ENCODE peak calls at places on chromosomes 7 and 10, in five cellular contexts. One of them, this sample, is unnamed.

GRCh38 chr10:11986593-11987216 is 55.9 kb downstream of the UPF2 start:
- DNase-seq in activated naive CD8-positive, alpha-beta T cell treated with anti-CD3 and anti-CD28 coated beads, Interleukin-2, amount 50 U/mL, for 24 hours: peak
- DNase-seq in AG09319: peak
- DNase-seq in stimulated activated naive CD8-positive, alpha-beta T cell treated with anti-CD3 and anti-CD28 coated beads, Interleukin-15, amount 100 ng/mL, for 72 hours: peak
- DNase-seq in activated naive CD4-positive, alpha-beta T cell treated with anti-CD3 and anti-CD28 coated beads for 36 hours: peak
- DNase-seq in this sample: peak

GRCh38 chr10:31678139-31678536 is 250.5 kb downstream of the ARHGAP12 start:
- DNase-seq in activated naive CD4-positive, alpha-beta T cell treated with anti-CD3 and anti-CD28 coated beads for 36 hours: no peak
- DNase-seq in activated naive CD8-positive, alpha-beta T cell treated with anti-CD3 and anti-CD28 coated beads, Interleukin-2, amount 50 U/mL, for 24 hours: no peak
- DNase-seq in stimulated activated naive CD8-positive, alpha-beta T cell treated with anti-CD3 and anti-CD28 coated beads, Interleukin-15, amount 100 ng/mL, for 72 hours: no peak
- DNase-seq in AG09319: no peak
- DNase-seq in this sample: no peak

GRCh38 chr10:99427566-99428150 is 2.8 kb downstream of the GOT1 start:
- DNase-seq in activated naive CD4-positive, alpha-beta T cell treated with anti-CD3 and anti-CD28 coated beads for 36 hours: no peak
- DNase-seq in activated naive CD8-positive, alpha-beta T cell treated with anti-CD3 and anti-CD28 coated beads, Interleukin-2, amount 50 U/mL, for 24 hours: no peak
- DNase-seq in AG09319: no peak
- DNase-seq in stimulated activated naive CD8-positive, alpha-beta T cell treated with anti-CD3 and anti-CD28 coated beads, Interleukin-15, amount 100 ng/mL, for 72 hours: no peak
- DNase-seq in this sample: no peak

GRCh38 chr10:47137311-47137851 is 162.6 kb upstream of the GDF10 start:
- DNase-seq in activated naive CD4-positive, alpha-beta T cell treated with anti-CD3 and anti-CD28 coated beads for 36 hours: no peak
- DNase-seq in activated naive CD8-positive, alpha-beta T cell treated with anti-CD3 and anti-CD28 coated beads, Interleukin-2, amount 50 U/mL, for 24 hours: no peak
- DNase-seq in AG09319: no peak
- DNase-seq in stimulated activated naive CD8-positive, alpha-beta T cell treated with anti-CD3 and anti-CD28 coated beads, Interleukin-15, amount 100 ng/mL, for 72 hours: no peak
- DNase-seq in this sample: no peak

GRCh38 chr10:126798649-126799048 is 106.6 kb upstream of the DOCK1 start:
- DNase-seq in activated naive CD4-positive, alpha-beta T cell treated with anti-CD3 and anti-CD28 coated beads for 36 hours: no peak
- DNase-seq in stimulated activated naive CD8-positive, alpha-beta T cell treated with anti-CD3 and anti-CD28 coated beads, Interleukin-15, amount 100 ng/mL, for 72 hours: no peak
- DNase-seq in AG09319: no peak
- DNase-seq in activated naive CD8-positive, alpha-beta T cell treated with anti-CD3 and anti-CD28 coated beads, Interleukin-2, amount 50 U/mL, for 24 hours: no peak
- DNase-seq in this sample: no peak

GRCh38 chr10:97676770-97677581 is 10.1 kb downstream of the AVPI1 start:
- DNase-seq in activated naive CD8-positive, alpha-beta T cell treated with anti-CD3 and anti-CD28 coated beads, Interleukin-2, amount 50 U/mL, for 24 hours: peak
- DNase-seq in AG09319: peak
- DNase-seq in stimulated activated naive CD8-positive, alpha-beta T cell treated with anti-CD3 and anti-CD28 coated beads, Interleukin-15, amount 100 ng/mL, for 72 hours: peak
- DNase-seq in activated naive CD4-positive, alpha-beta T cell treated with anti-CD3 and anti-CD28 coated beads for 36 hours: peak
- DNase-seq in this sample: peak

GRCh38 chr7:46747222-46747621 is 826.1 kb upstream of the IGFBP3 start:
- DNase-seq in AG09319: no peak
- DNase-seq in stimulated activated naive CD8-positive, alpha-beta T cell treated with anti-CD3 and anti-CD28 coated beads, Interleukin-15, amount 100 ng/mL, for 72 hours: no peak
- DNase-seq in activated naive CD4-positive, alpha-beta T cell treated with anti-CD3 and anti-CD28 coated beads for 36 hours: no peak
- DNase-seq in activated naive CD8-positive, alpha-beta T cell treated with anti-CD3 and anti-CD28 coated beads, Interleukin-2, amount 50 U/mL, for 24 hours: no peak
- DNase-seq in this sample: no peak

GRCh38 chr7:26145236-26145635 is 6.8 kb upstream of the NFE2L3 start:
- DNase-seq in AG09319: no peak
- DNase-seq in stimulated activated naive CD8-positive, alpha-beta T cell treated with anti-CD3 and anti-CD28 coated beads, Interleukin-15, amount 100 ng/mL, for 72 hours: no peak
- DNase-seq in activated naive CD4-positive, alpha-beta T cell treated with anti-CD3 and anti-CD28 coated beads for 36 hours: no peak
- DNase-seq in activated naive CD8-positive, alpha-beta T cell treated with anti-CD3 and anti-CD28 coated beads, Interleukin-2, amount 50 U/mL, for 24 hours: no peak
- DNase-seq in this sample: no peak

GRCh38 chr10:46268076-46268881 is 18.5 kb upstream of the ANTXRL start:
- DNase-seq in activated naive CD4-positive, alpha-beta T cell treated with anti-CD3 and anti-CD28 coated beads for 36 hours: peak
- DNase-seq in stimulated activated naive CD8-positive, alpha-beta T cell treated with anti-CD3 and anti-CD28 coated beads, Interleukin-15, amount 100 ng/mL, for 72 hours: peak
- DNase-seq in activated naive CD8-positive, alpha-beta T cell treated with anti-CD3 and anti-CD28 coated beads, Interleukin-2, amount 50 U/mL, for 24 hours: peak
- DNase-seq in AG09319: no peak
- DNase-seq in this sample: no peak

GRCh38 chr10:77247076-77247561 is 390.5 kb downstream of the KCNMA1 start:
- DNase-seq in stimulated activated naive CD8-positive, alpha-beta T cell treated with anti-CD3 and anti-CD28 coated beads, Interleukin-15, amount 100 ng/mL, for 72 hours: no peak
- DNase-seq in activated naive CD8-positive, alpha-beta T cell treated with anti-CD3 and anti-CD28 coated beads, Interleukin-2, amount 50 U/mL, for 24 hours: no peak
- DNase-seq in activated naive CD4-positive, alpha-beta T cell treated with anti-CD3 and anti-CD28 coated beads for 36 hours: no peak
- DNase-seq in AG09319: no peak
- DNase-seq in this sample: peak

GRCh38 chr7:37920619-37921339 is at the start of gene EPDR1:
- DNase-seq in AG09319: no peak
- DNase-seq in activated naive CD4-positive, alpha-beta T cell treated with anti-CD3 and anti-CD28 coated beads for 36 hours: peak
- DNase-seq in activated naive CD8-positive, alpha-beta T cell treated with anti-CD3 and anti-CD28 coated beads, Interleukin-2, amount 50 U/mL, for 24 hours: peak
- DNase-seq in stimulated activated naive CD8-positive, alpha-beta T cell treated with anti-CD3 and anti-CD28 coated beads, Interleukin-15, amount 100 ng/mL, for 72 hours: peak
- DNase-seq in this sample: peak

GRCh38 chr10:114623661-114624294 is 34.3 kb downstream of the ABLIM1 start:
- DNase-seq in activated naive CD4-positive, alpha-beta T cell treated with anti-CD3 and anti-CD28 coated beads for 36 hours: no peak
- DNase-seq in AG09319: peak
- DNase-seq in stimulated activated naive CD8-positive, alpha-beta T cell treated with anti-CD3 and anti-CD28 coated beads, Interleukin-15, amount 100 ng/mL, for 72 hours: no peak
- DNase-seq in activated naive CD8-positive, alpha-beta T cell treated with anti-CD3 and anti-CD28 coated beads, Interleukin-2, amount 50 U/mL, for 24 hours: no peak
- DNase-seq in this sample: peak

GRCh38 chr10:123150986-123151738 is 3.0 kb upstream of the BUB3 start:
- DNase-seq in activated naive CD8-positive, alpha-beta T cell treated with anti-CD3 and anti-CD28 coated beads, Interleukin-2, amount 50 U/mL, for 24 hours: no peak
- DNase-seq in AG09319: no peak
- DNase-seq in stimulated activated naive CD8-positive, alpha-beta T cell treated with anti-CD3 and anti-CD28 coated beads, Interleukin-15, amount 100 ng/mL, for 72 hours: peak
- DNase-seq in activated naive CD4-positive, alpha-beta T cell treated with anti-CD3 and anti-CD28 coated beads for 36 hours: peak
- DNase-seq in this sample: no peak

GRCh38 chr10:31769564-31769963 is 159.1 kb downstream of the ARHGAP12 start:
- DNase-seq in activated naive CD4-positive, alpha-beta T cell treated with anti-CD3 and anti-CD28 coated beads for 36 hours: no peak
- DNase-seq in AG09319: no peak
- DNase-seq in stimulated activated naive CD8-positive, alpha-beta T cell treated with anti-CD3 and anti-CD28 coated beads, Interleukin-15, amount 100 ng/mL, for 72 hours: no peak
- DNase-seq in activated naive CD8-positive, alpha-beta T cell treated with anti-CD3 and anti-CD28 coated beads, Interleukin-2, amount 50 U/mL, for 24 hours: no peak
- DNase-seq in this sample: no peak

GRCh38 chr7:80699656-80700318 is 61.3 kb downstream of the CD36 start:
- DNase-seq in stimulated activated naive CD8-positive, alpha-beta T cell treated with anti-CD3 and anti-CD28 coated beads, Interleukin-15, amount 100 ng/mL, for 72 hours: no peak
- DNase-seq in activated naive CD4-positive, alpha-beta T cell treated with anti-CD3 and anti-CD28 coated beads for 36 hours: no peak
- DNase-seq in activated naive CD8-positive, alpha-beta T cell treated with anti-CD3 and anti-CD28 coated beads, Interleukin-2, amount 50 U/mL, for 24 hours: no peak
- DNase-seq in AG09319: no peak
- DNase-seq in this sample: no peak

GRCh38 chr10:96614515-96614914 is 27.7 kb upstream of the TM9SF3 start:
- DNase-seq in activated naive CD8-positive, alpha-beta T cell treated with anti-CD3 and anti-CD28 coated beads, Interleukin-2, amount 50 U/mL, for 24 hours: no peak
- DNase-seq in activated naive CD4-positive, alpha-beta T cell treated with anti-CD3 and anti-CD28 coated beads for 36 hours: peak
- DNase-seq in AG09319: peak
- DNase-seq in stimulated activated naive CD8-positive, alpha-beta T cell treated with anti-CD3 and anti-CD28 coated beads, Interleukin-15, amount 100 ng/mL, for 72 hours: no peak
- DNase-seq in this sample: peak

GRCh38 chr7:26046150-26046549 is 105.8 kb upstream of the NFE2L3 start:
- DNase-seq in activated naive CD8-positive, alpha-beta T cell treated with anti-CD3 and anti-CD28 coated beads, Interleukin-2, amount 50 U/mL, for 24 hours: no peak
- DNase-seq in AG09319: no peak
- DNase-seq in activated naive CD4-positive, alpha-beta T cell treated with anti-CD3 and anti-CD28 coated beads for 36 hours: no peak
- DNase-seq in stimulated activated naive CD8-positive, alpha-beta T cell treated with anti-CD3 and anti-CD28 coated beads, Interleukin-15, amount 100 ng/mL, for 72 hours: no peak
- DNase-seq in this sample: no peak

GRCh38 chr7:155129789-155130188 is 59.7 kb downstream of the HTR5A start:
- DNase-seq in AG09319: no peak
- DNase-seq in activated naive CD4-positive, alpha-beta T cell treated with anti-CD3 and anti-CD28 coated beads for 36 hours: no peak
- DNase-seq in activated naive CD8-positive, alpha-beta T cell treated with anti-CD3 and anti-CD28 coated beads, Interleukin-2, amount 50 U/mL, for 24 hours: no peak
- DNase-seq in stimulated activated naive CD8-positive, alpha-beta T cell treated with anti-CD3 and anti-CD28 coated beads, Interleukin-15, amount 100 ng/mL, for 72 hours: no peak
- DNase-seq in this sample: no peak

GRCh38 chr10:63110940-63111339 is 22.2 kb upstream of the NRBF2 start:
- DNase-seq in activated naive CD4-positive, alpha-beta T cell treated with anti-CD3 and anti-CD28 coated beads for 36 hours: no peak
- DNase-seq in stimulated activated naive CD8-positive, alpha-beta T cell treated with anti-CD3 and anti-CD28 coated beads, Interleukin-15, amount 100 ng/mL, for 72 hours: no peak
- DNase-seq in activated naive CD8-positive, alpha-beta T cell treated with anti-CD3 and anti-CD28 coated beads, Interleukin-2, amount 50 U/mL, for 24 hours: no peak
- DNase-seq in AG09319: no peak
- DNase-seq in this sample: no peak

GRCh38 chr7:48158404-48158803 is 12.9 kb upstream of the ABCA13 start:
- DNase-seq in activated naive CD8-positive, alpha-beta T cell treated with anti-CD3 and anti-CD28 coated beads, Interleukin-2, amount 50 U/mL, for 24 hours: no peak
- DNase-seq in stimulated activated naive CD8-positive, alpha-beta T cell treated with anti-CD3 and anti-CD28 coated beads, Interleukin-15, amount 100 ng/mL, for 72 hours: no peak
- DNase-seq in activated naive CD4-positive, alpha-beta T cell treated with anti-CD3 and anti-CD28 coated beads for 36 hours: no peak
- DNase-seq in AG09319: no peak
- DNase-seq in this sample: no peak

GRCh38 chr7:66739953-66740301 is 606 bp upstream of the RABGEF1 start:
- DNase-seq in activated naive CD4-positive, alpha-beta T cell treated with anti-CD3 and anti-CD28 coated beads for 36 hours: no peak
- DNase-seq in stimulated activated naive CD8-positive, alpha-beta T cell treated with anti-CD3 and anti-CD28 coated beads, Interleukin-15, amount 100 ng/mL, for 72 hours: no peak
- DNase-seq in activated naive CD8-positive, alpha-beta T cell treated with anti-CD3 and anti-CD28 coated beads, Interleukin-2, amount 50 U/mL, for 24 hours: no peak
- DNase-seq in AG09319: no peak
- DNase-seq in this sample: no peak

GRCh38 chr10:68560201-68560915 is at the start of gene TET1:
- DNase-seq in AG09319: no peak
- DNase-seq in activated naive CD8-positive, alpha-beta T cell treated with anti-CD3 and anti-CD28 coated beads, Interleukin-2, amount 50 U/mL, for 24 hours: peak
- DNase-seq in activated naive CD4-positive, alpha-beta T cell treated with anti-CD3 and anti-CD28 coated beads for 36 hours: peak
- DNase-seq in stimulated activated naive CD8-positive, alpha-beta T cell treated with anti-CD3 and anti-CD28 coated beads, Interleukin-15, amount 100 ng/mL, for 72 hours: peak
- DNase-seq in this sample: peak

GRCh38 chr10:132248455-132249231 is 59.1 kb downstream of the STK32C start:
- DNase-seq in stimulated activated naive CD8-positive, alpha-beta T cell treated with anti-CD3 and anti-CD28 coated beads, Interleukin-15, amount 100 ng/mL, for 72 hours: peak
- DNase-seq in activated naive CD8-positive, alpha-beta T cell treated with anti-CD3 and anti-CD28 coated beads, Interleukin-2, amount 50 U/mL, for 24 hours: peak
- DNase-seq in AG09319: no peak
- DNase-seq in activated naive CD4-positive, alpha-beta T cell treated with anti-CD3 and anti-CD28 coated beads for 36 hours: peak
- DNase-seq in this sample: no peak

GRCh38 chr10:42976353-42977031 is 100.4 kb upstream of the RET start:
- DNase-seq in AG09319: no peak
- DNase-seq in stimulated activated naive CD8-positive, alpha-beta T cell treated with anti-CD3 and anti-CD28 coated beads, Interleukin-15, amount 100 ng/mL, for 72 hours: no peak
- DNase-seq in activated naive CD4-positive, alpha-beta T cell treated with anti-CD3 and anti-CD28 coated beads for 36 hours: no peak
- DNase-seq in activated naive CD8-positive, alpha-beta T cell treated with anti-CD3 and anti-CD28 coated beads, Interleukin-2, amount 50 U/mL, for 24 hours: no peak
- DNase-seq in this sample: no peak

GRCh38 chr7:33054261-33054964 is 8.2 kb downstream of the NT5C3A start:
- DNase-seq in stimulated activated naive CD8-positive, alpha-beta T cell treated with anti-CD3 and anti-CD28 coated beads, Interleukin-15, amount 100 ng/mL, for 72 hours: no peak
- DNase-seq in activated naive CD4-positive, alpha-beta T cell treated with anti-CD3 and anti-CD28 coated beads for 36 hours: no peak
- DNase-seq in activated naive CD8-positive, alpha-beta T cell treated with anti-CD3 and anti-CD28 coated beads, Interleukin-2, amount 50 U/mL, for 24 hours: no peak
- DNase-seq in AG09319: no peak
- DNase-seq in this sample: no peak

GRCh38 chr7:53151496-53151895 is 116.1 kb downstream of the POM121L12 start:
- DNase-seq in activated naive CD4-positive, alpha-beta T cell treated with anti-CD3 and anti-CD28 coated beads for 36 hours: no peak
- DNase-seq in AG09319: no peak
- DNase-seq in stimulated activated naive CD8-positive, alpha-beta T cell treated with anti-CD3 and anti-CD28 coated beads, Interleukin-15, amount 100 ng/mL, for 72 hours: no peak
- DNase-seq in activated naive CD8-positive, alpha-beta T cell treated with anti-CD3 and anti-CD28 coated beads, Interleukin-2, amount 50 U/mL, for 24 hours: no peak
- DNase-seq in this sample: no peak

GRCh38 chr10:43041422-43042342 is 35.2 kb upstream of the RET start:
- DNase-seq in stimulated activated naive CD8-positive, alpha-beta T cell treated with anti-CD3 and anti-CD28 coated beads, Interleukin-15, amount 100 ng/mL, for 72 hours: no peak
- DNase-seq in AG09319: no peak
- DNase-seq in activated naive CD8-positive, alpha-beta T cell treated with anti-CD3 and anti-CD28 coated beads, Interleukin-2, amount 50 U/mL, for 24 hours: no peak
- DNase-seq in activated naive CD4-positive, alpha-beta T cell treated with anti-CD3 and anti-CD28 coated beads for 36 hours: no peak
- DNase-seq in this sample: no peak

GRCh38 chr7:128737867-128738390 is 1.2 kb upstream of the CALU start:
- DNase-seq in activated naive CD4-positive, alpha-beta T cell treated with anti-CD3 and anti-CD28 coated beads for 36 hours: no peak
- DNase-seq in AG09319: no peak
- DNase-seq in activated naive CD8-positive, alpha-beta T cell treated with anti-CD3 and anti-CD28 coated beads, Interleukin-2, amount 50 U/mL, for 24 hours: no peak
- DNase-seq in stimulated activated naive CD8-positive, alpha-beta T cell treated with anti-CD3 and anti-CD28 coated beads, Interleukin-15, amount 100 ng/mL, for 72 hours: no peak
- DNase-seq in this sample: peak